ENCODE peak calls at places on chromosomes 16 and 17, in eight cellular contexts. Z is activated T-cell treated with anti-CD3 and anti-CD28 coated beads, Interleukin-2, amount 50 U/mL, for 4 hours; U is neural progenitor cell; R is T-helper 1 cell; T is activated CD8-positive, alpha-beta T cell treated with anti-CD3 and anti-CD28 coated beads for 36 hours; X is Right ventricle myocardium inferior; B is GF-D8; W is left ventricle myocardium superior. K is an unnamed sample.

GRCh38 chr17:79808763-79809529 is 12.1 kb upstream of the CBX8 start:
- DNase-seq in Z (no peak), U (peak), R (no peak), T (peak), X (no peak), B (peak), W (no peak), K (no peak)

GRCh38 chr17:6556121-6557039 is at the start of gene PITPNM3:
- DNase-seq in Z (no peak), U (peak), R (no peak), T (no peak), X (no peak), B (no peak), W (no peak), K (no peak)

GRCh38 chr17:62869885-62870580 is 61.9 kb upstream of the MARCHF10 start:
- DNase-seq in Z (no peak), U (peak), R (no peak), T (no peak), X (no peak), B (no peak), W (no peak), K (no peak)

GRCh38 chr17:72365857-72366415 is 245.1 kb downstream of the SOX9 start:
- DNase-seq in Z (no peak), U (no peak), R (no peak), T (no peak), X (no peak), B (no peak), W (no peak), K (no peak)

GRCh38 chr17:82242977-82243647 is 14.3 kb downstream of the SLC16A3 start:
- DNase-seq in Z (no peak), U (no peak), R (no peak), T (no peak), X (peak), B (no peak), W (peak), K (no peak)

GRCh38 chr16:86067936-86068335 is 169.0 kb downstream of the IRF8 start:
- DNase-seq in Z (no peak), U (no peak), R (no peak), T (no peak), X (no peak), B (no peak), W (no peak), K (no peak)

GRCh38 chr17:47776330-47777197 is 43.5 kb downstream of the TBX21 start:
- DNase-seq in Z (peak), U (peak), R (peak), T (peak), X (no peak), B (peak), W (no peak), K (no peak)

GRCh38 chr16:70789231-70789926 is 11.6 kb downstream of the VAC14 start:
- DNase-seq in Z (no peak), U (no peak), R (no peak), T (no peak), X (no peak), B (no peak), W (peak), K (no peak)